ENCODE peak calls at places on chromosomes 12 and 14, in nine cellular contexts. One of them, this sample, is unnamed.
A peak's percentile ranks its signal among the peaks of the same experiment; 100 is the strongest.

GRCh38 chr12:63420206-63420644 is 248.1 kb downstream of the DPY19L2 start:
- DNase-seq in cardiac muscle cell: peak; percentile 43
- DNase-seq in CD4-positive, alpha-beta memory T cell: peak; percentile 24
- DNase-seq in fibroblast of the aortic adventitia: peak; percentile 66
- DNase-seq in IMR-90: peak; percentile 59
- DNase-seq in AG10803: peak; percentile 59
- DNase-seq in GM12865: peak; percentile 75
- DNase-seq in BJ: no peak
- DNase-seq in neural progenitor cell: peak; percentile 92
- DNase-seq in this sample: no peak

GRCh38 chr14:54374117-54374884 is 22.5 kb upstream of the CDKN3 start:
- DNase-seq in GM12865: no peak
- DNase-seq in fibroblast of the aortic adventitia: peak; percentile 72
- DNase-seq in BJ: no peak
- DNase-seq in CD4-positive, alpha-beta memory T cell: no peak
- DNase-seq in cardiac muscle cell: no peak
- DNase-seq in IMR-90: peak; percentile 53
- DNase-seq in AG10803: no peak
- DNase-seq in neural progenitor cell: no peak
- DNase-seq in this sample: no peak

GRCh38 chr14:96246535-96246839 is 9.5 kb upstream of the BDKRB1 start:
- DNase-seq in neural progenitor cell: no peak
- DNase-seq in BJ: peak; percentile 70
- DNase-seq in fibroblast of the aortic adventitia: peak; percentile 98
- DNase-seq in cardiac muscle cell: no peak
- DNase-seq in CD4-positive, alpha-beta memory T cell: no peak
- DNase-seq in GM12865: no peak
- DNase-seq in AG10803: peak; percentile 97
- DNase-seq in IMR-90: peak; percentile 99
- DNase-seq in this sample: no peak

GRCh38 chr12:66107451-66107915 is 23.1 kb downstream of the LLPH start:
- DNase-seq in AG10803: peak; percentile 94
- DNase-seq in cardiac muscle cell: peak; percentile 87
- DNase-seq in fibroblast of the aortic adventitia: peak; percentile 98
- DNase-seq in IMR-90: peak; percentile 94
- DNase-seq in neural progenitor cell: peak; percentile 91
- DNase-seq in GM12865: peak; percentile 91
- DNase-seq in BJ: peak; percentile 66
- DNase-seq in CD4-positive, alpha-beta memory T cell: peak; percentile 73
- DNase-seq in this sample: peak; percentile 64

GRCh38 chr14:50816419-50817047 is 14.4 kb downstream of the NIN start:
- DNase-seq in AG10803: peak; percentile 46
- DNase-seq in IMR-90: peak; percentile 70
- DNase-seq in BJ: no peak
- DNase-seq in CD4-positive, alpha-beta memory T cell: no peak
- DNase-seq in cardiac muscle cell: no peak
- DNase-seq in GM12865: no peak
- DNase-seq in neural progenitor cell: no peak
- DNase-seq in fibroblast of the aortic adventitia: peak; percentile 61
- DNase-seq in this sample: no peak

GRCh38 chr14:25400607-25401206 is 350.8 kb upstream of the STXBP6 start:
- DNase-seq in AG10803: peak; percentile 56
- DNase-seq in neural progenitor cell: peak; percentile 67
- DNase-seq in CD4-positive, alpha-beta memory T cell: peak; percentile 2
- DNase-seq in IMR-90: peak; percentile 29
- DNase-seq in cardiac muscle cell: peak; percentile 72
- DNase-seq in BJ: peak; percentile 2
- DNase-seq in GM12865: peak; percentile 31
- DNase-seq in fibroblast of the aortic adventitia: peak; percentile 60
- DNase-seq in this sample: no peak

GRCh38 chr14:23562822-23563472 is 4.6 kb downstream of the AP1G2 start:
- DNase-seq in BJ: no peak
- DNase-seq in neural progenitor cell: peak; percentile 81
- DNase-seq in fibroblast of the aortic adventitia: peak; percentile 60
- DNase-seq in GM12865: peak; percentile 66
- DNase-seq in AG10803: peak; percentile 62
- DNase-seq in cardiac muscle cell: peak; percentile 77
- DNase-seq in CD4-positive, alpha-beta memory T cell: peak; percentile 53
- DNase-seq in IMR-90: peak; percentile 40
- DNase-seq in this sample: no peak

GRCh38 chr12:95083938-95084337 is 10.5 kb upstream of the NR2C1 start:
- DNase-seq in GM12865: no peak
- DNase-seq in fibroblast of the aortic adventitia: peak; percentile 90
- DNase-seq in AG10803: peak; percentile 79
- DNase-seq in BJ: no peak
- DNase-seq in cardiac muscle cell: peak; percentile 40
- DNase-seq in CD4-positive, alpha-beta memory T cell: no peak
- DNase-seq in IMR-90: peak; percentile 89
- DNase-seq in neural progenitor cell: peak; percentile 86
- DNase-seq in this sample: no peak

GRCh38 chr12:121391619-121392324 is 8.1 kb upstream of the RNF34 start:
- DNase-seq in neural progenitor cell: no peak
- DNase-seq in AG10803: peak; percentile 89
- DNase-seq in GM12865: peak; percentile 78
- DNase-seq in IMR-90: peak; percentile 61
- DNase-seq in cardiac muscle cell: no peak
- DNase-seq in fibroblast of the aortic adventitia: peak; percentile 66
- DNase-seq in BJ: peak; percentile 75
- DNase-seq in CD4-positive, alpha-beta memory T cell: peak; percentile 35
- DNase-seq in this sample: no peak

GRCh38 chr14:39374846-39375245 is 57.4 kb downstream of the FBXO33 start:
- DNase-seq in cardiac muscle cell: no peak
- DNase-seq in BJ: peak; percentile 66
- DNase-seq in AG10803: peak; percentile 87
- DNase-seq in CD4-positive, alpha-beta memory T cell: no peak
- DNase-seq in IMR-90: peak; percentile 74
- DNase-seq in GM12865: no peak
- DNase-seq in neural progenitor cell: no peak
- DNase-seq in fibroblast of the aortic adventitia: peak; percentile 75
- DNase-seq in this sample: no peak

GRCh38 chr14:30608533-30609006 is 13.5 kb upstream of the SCFD1 start:
- DNase-seq in BJ: no peak
- DNase-seq in fibroblast of the aortic adventitia: peak; percentile 10
- DNase-seq in IMR-90: peak; percentile 59
- DNase-seq in cardiac muscle cell: no peak
- DNase-seq in neural progenitor cell: no peak
- DNase-seq in GM12865: no peak
- DNase-seq in CD4-positive, alpha-beta memory T cell: no peak
- DNase-seq in AG10803: peak; percentile 43
- DNase-seq in this sample: no peak

GRCh38 chr12:52873513-52873831 is 24.7 kb upstream of the KRT78 start:
- DNase-seq in fibroblast of the aortic adventitia: no peak
- DNase-seq in GM12865: no peak
- DNase-seq in BJ: no peak
- DNase-seq in AG10803: no peak
- DNase-seq in CD4-positive, alpha-beta memory T cell: no peak
- DNase-seq in neural progenitor cell: no peak
- DNase-seq in cardiac muscle cell: no peak
- DNase-seq in IMR-90: no peak
- DNase-seq in this sample: no peak

GRCh38 chr12:512933-513332 is 53.2 kb downstream of the B4GALNT3 start:
- DNase-seq in IMR-90: no peak
- DNase-seq in neural progenitor cell: no peak
- DNase-seq in BJ: no peak
- DNase-seq in AG10803: no peak
- DNase-seq in CD4-positive, alpha-beta memory T cell: no peak
- DNase-seq in cardiac muscle cell: no peak
- DNase-seq in GM12865: no peak
- DNase-seq in fibroblast of the aortic adventitia: no peak
- DNase-seq in this sample: no peak

GRCh38 chr12:2013527-2014223 is 9.4 kb upstream of the DCP1B start:
- DNase-seq in cardiac muscle cell: peak; percentile 52
- DNase-seq in BJ: no peak
- DNase-seq in CD4-positive, alpha-beta memory T cell: no peak
- DNase-seq in AG10803: no peak
- DNase-seq in fibroblast of the aortic adventitia: no peak
- DNase-seq in neural progenitor cell: no peak
- DNase-seq in IMR-90: peak; percentile 20
- DNase-seq in GM12865: no peak
- DNase-seq in this sample: peak; percentile 28

GRCh38 chr14:102776761-102777710 is at the start of gene TRAF3:
- DNase-seq in fibroblast of the aortic adventitia: peak; percentile 72
- DNase-seq in cardiac muscle cell: peak; percentile 76
- DNase-seq in neural progenitor cell: peak; percentile 83
- DNase-seq in CD4-positive, alpha-beta memory T cell: peak; percentile 91
- DNase-seq in IMR-90: peak; percentile 77
- DNase-seq in BJ: no peak
- DNase-seq in AG10803: peak; percentile 69
- DNase-seq in GM12865: peak; percentile 94
- DNase-seq in this sample: no peak

GRCh38 chr12:92471551-92471950 is 231.2 kb upstream of the PLEKHG7 start:
- DNase-seq in neural progenitor cell: no peak
- DNase-seq in BJ: no peak
- DNase-seq in cardiac muscle cell: no peak
- DNase-seq in CD4-positive, alpha-beta memory T cell: no peak
- DNase-seq in fibroblast of the aortic adventitia: no peak
- DNase-seq in AG10803: no peak
- DNase-seq in IMR-90: no peak
- DNase-seq in GM12865: peak; percentile 86
- DNase-seq in this sample: no peak

GRCh38 chr12:25992026-25992782 is 33.7 kb downstream of the RASSF8 start:
- DNase-seq in AG10803: no peak
- DNase-seq in GM12865: no peak
- DNase-seq in cardiac muscle cell: no peak
- DNase-seq in CD4-positive, alpha-beta memory T cell: no peak
- DNase-seq in neural progenitor cell: no peak
- DNase-seq in fibroblast of the aortic adventitia: no peak
- DNase-seq in IMR-90: no peak
- DNase-seq in BJ: no peak
- DNase-seq in this sample: no peak

GRCh38 chr14:34012978-34013713 is 62.3 kb upstream of the EGLN3 start:
- DNase-seq in CD4-positive, alpha-beta memory T cell: no peak
- DNase-seq in GM12865: peak; percentile 39
- DNase-seq in cardiac muscle cell: no peak
- DNase-seq in BJ: no peak
- DNase-seq in AG10803: no peak
- DNase-seq in fibroblast of the aortic adventitia: no peak
- DNase-seq in IMR-90: no peak
- DNase-seq in neural progenitor cell: no peak
- DNase-seq in this sample: no peak

GRCh38 chr12:53071591-53072551 is 7.3 kb downstream of the SPRYD3 start:
- DNase-seq in GM12865: no peak
- DNase-seq in fibroblast of the aortic adventitia: peak; percentile 86
- DNase-seq in IMR-90: peak; percentile 33
- DNase-seq in cardiac muscle cell: peak; percentile 70
- DNase-seq in CD4-positive, alpha-beta memory T cell: no peak
- DNase-seq in BJ: no peak
- DNase-seq in neural progenitor cell: peak; percentile 72
- DNase-seq in AG10803: peak; percentile 58
- DNase-seq in this sample: peak; percentile 91

GRCh38 chr12:130169256-130169655 is 7.0 kb downstream of the FZD10 start:
- DNase-seq in fibroblast of the aortic adventitia: no peak
- DNase-seq in AG10803: no peak
- DNase-seq in neural progenitor cell: no peak
- DNase-seq in CD4-positive, alpha-beta memory T cell: no peak
- DNase-seq in BJ: no peak
- DNase-seq in cardiac muscle cell: no peak
- DNase-seq in GM12865: no peak
- DNase-seq in IMR-90: no peak
- DNase-seq in this sample: no peak
- H3K4me3 ChIP-seq in fibroblast of the aortic adventitia: no peak overlapping the region
- H3K4me3 ChIP-seq in AG10803: no peak overlapping the region
- H3K4me3 ChIP-seq in neural progenitor cell: no peak overlapping the region
- H3K4me3 ChIP-seq in CD4-positive, alpha-beta memory T cell: no peak overlapping the region
- H3K4me3 ChIP-seq in BJ: no peak overlapping the region
- H3K4me3 ChIP-seq in cardiac muscle cell: no peak overlapping the region
- H3K4me3 ChIP-seq in GM12865: no peak overlapping the region
- H3K4me3 ChIP-seq in IMR-90: no peak overlapping the region
- H3K4me3 ChIP-seq in this sample: no peak overlapping the region

GRCh38 chr12:107109726-107110518 is 16.6 kb upstream of the CRY1 start:
- DNase-seq in GM12865: no peak
- DNase-seq in cardiac muscle cell: no peak
- DNase-seq in CD4-positive, alpha-beta memory T cell: no peak
- DNase-seq in IMR-90: no peak
- DNase-seq in AG10803: no peak
- DNase-seq in neural progenitor cell: no peak
- DNase-seq in fibroblast of the aortic adventitia: peak; percentile 67
- DNase-seq in BJ: no peak
- DNase-seq in this sample: no peak
- H3K4me3 ChIP-seq in GM12865: no peak overlapping the region
- H3K4me3 ChIP-seq in cardiac muscle cell: no peak overlapping the region
- H3K4me3 ChIP-seq in CD4-positive, alpha-beta memory T cell: no peak overlapping the region
- H3K4me3 ChIP-seq in IMR-90: no peak overlapping the region
- H3K4me3 ChIP-seq in AG10803: no peak overlapping the region
- H3K4me3 ChIP-seq in neural progenitor cell: no peak overlapping the region
- H3K4me3 ChIP-seq in fibroblast of the aortic adventitia: peak overlapping the region; percentile 39
- H3K4me3 ChIP-seq in BJ: no peak overlapping the region
- H3K4me3 ChIP-seq in this sample: no peak overlapping the region

DNA sequence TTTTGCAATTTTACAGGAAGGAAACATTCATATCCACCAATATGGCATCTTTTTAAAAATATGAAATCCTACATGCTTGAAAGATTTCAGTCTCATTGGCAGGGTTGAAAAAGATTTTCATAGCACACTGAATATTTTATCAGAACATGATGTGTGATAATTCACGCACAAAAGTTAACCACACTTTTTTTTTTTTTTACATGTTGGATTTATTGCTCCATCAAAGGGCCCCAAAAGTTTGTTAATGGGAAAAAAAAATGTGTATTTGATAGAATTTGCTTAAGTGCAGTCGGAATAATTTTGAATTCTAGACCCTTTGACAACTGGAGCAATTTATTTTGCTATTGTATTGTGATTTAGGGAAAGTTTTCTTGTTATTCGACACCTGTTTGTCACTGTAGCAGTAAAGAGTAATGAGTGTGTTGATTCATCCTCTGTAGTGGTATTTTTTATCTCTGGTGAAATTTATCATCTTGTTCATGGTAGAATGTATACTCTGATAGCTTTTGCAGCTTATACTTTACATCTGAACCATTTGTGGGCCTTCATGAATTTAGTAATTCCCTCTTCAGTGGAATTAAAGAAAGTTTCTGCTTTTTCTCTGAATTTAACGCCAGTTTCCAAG is 1.1 kb downstream of the EML1 start:
- DNase-seq in GM12865: no peak
- DNase-seq in fibroblast of the aortic adventitia: no peak
- DNase-seq in AG10803: no peak
- DNase-seq in IMR-90: no peak
- DNase-seq in neural progenitor cell: no peak
- DNase-seq in BJ: no peak
- DNase-seq in CD4-positive, alpha-beta memory T cell: no peak
- DNase-seq in cardiac muscle cell: no peak
- DNase-seq in this sample: no peak
- H3K4me3 ChIP-seq in GM12865: no peak overlapping the region
- H3K4me3 ChIP-seq in fibroblast of the aortic adventitia: peak overlapping the region; percentile 71
- H3K4me3 ChIP-seq in AG10803: peak overlapping the region; percentile 62
- H3K4me3 ChIP-seq in IMR-90: peak overlapping the region; percentile 91
- H3K4me3 ChIP-seq in neural progenitor cell: peak overlapping the region; percentile 96
- H3K4me3 ChIP-seq in BJ: peak overlapping the region; percentile 55
- H3K4me3 ChIP-seq in CD4-positive, alpha-beta memory T cell: no peak overlapping the region
- H3K4me3 ChIP-seq in cardiac muscle cell: peak overlapping the region; percentile 53
- H3K4me3 ChIP-seq in this sample: peak overlapping the region; percentile 65

GRCh38 chr12:132888852-132889251 is 1.4 kb upstream of the CHFR start:
- DNase-seq in AG10803: no peak
- DNase-seq in BJ: no peak
- DNase-seq in CD4-positive, alpha-beta memory T cell: no peak
- DNase-seq in cardiac muscle cell: no peak
- DNase-seq in GM12865: no peak
- DNase-seq in neural progenitor cell: peak; percentile 51
- DNase-seq in fibroblast of the aortic adventitia: no peak
- DNase-seq in IMR-90: no peak
- DNase-seq in this sample: no peak
- H3K4me3 ChIP-seq in AG10803: no peak overlapping the region
- H3K4me3 ChIP-seq in BJ: no peak overlapping the region
- H3K4me3 ChIP-seq in CD4-positive, alpha-beta memory T cell: no peak overlapping the region
- H3K4me3 ChIP-seq in cardiac muscle cell: no peak overlapping the region
- H3K4me3 ChIP-seq in GM12865: peak overlapping the region; percentile 93
- H3K4me3 ChIP-seq in neural progenitor cell: peak overlapping the region; percentile 97
- H3K4me3 ChIP-seq in fibroblast of the aortic adventitia: no peak overlapping the region
- H3K4me3 ChIP-seq in IMR-90: no peak overlapping the region
- H3K4me3 ChIP-seq in this sample: no peak overlapping the region

This sample was measured in tibial artery.